ENCODE peak calls at places on chromosomes 2 and 18, in seven cellular contexts. U is AG10803, J is IMR-90, I is A549, K is endodermal cell, Z is lower lobe of right lung, X is HL-60. F is an unnamed sample.

GRCh38 chr18:40159141-40160017 is 1795.7 kb upstream of the PIK3C3 start:
- DNase-seq in J (peak), K (no peak), I (no peak), X (peak), U (peak), Z (no peak), F (no peak)

GRCh38 chr2:13046557-13047165 is 329.9 kb downstream of the TRIB2 start:
- DNase-seq in Z (no peak), X (no peak), U (peak), I (no peak), J (peak), K (no peak), F (no peak)

GRCh38 chr2:150125708-150126107 is 361.8 kb downstream of the RND3 start:
- DNase-seq in I (peak), X (no peak), K (peak), U (peak), J (peak), Z (no peak), F (peak)

GRCh38 chr2:208128136-208128535 is 1.5 kb downstream of the CRYGC start:
- DNase-seq in X (no peak), U (no peak), J (no peak), Z (no peak), K (no peak), I (no peak), F (no peak)

GRCh38 chr2:169172076-169172735 is 102.8 kb downstream of the DHRS9 start:
- DNase-seq in U (no peak), K (no peak), Z (no peak), I (no peak), X (no peak), J (no peak), F (no peak)

GRCh38 chr2:37637122-37637875 is 34.1 kb downstream of the CDC42EP3 start:
- DNase-seq in K (no peak), Z (no peak), U (peak), X (peak), J (no peak), I (no peak), F (no peak)

GRCh38 chr18:32138332-32138731 is 46.7 kb downstream of the RNF138 start:
- DNase-seq in K (no peak), J (no peak), X (no peak), Z (no peak), I (no peak), U (no peak), F (no peak)

GRCh38 chr18:23540867-23541266 is 37.6 kb downstream of the RMC1 start:
- DNase-seq in U (no peak), Z (no peak), I (no peak), K (no peak), J (peak), X (peak), F (no peak)

GRCh38 chr2:165681841-165682240 is 112.2 kb downstream of the GALNT3 start:
- DNase-seq in X (no peak), K (no peak), U (no peak), J (no peak), I (no peak), Z (no peak), F (no peak)

GRCh38 chr2:46339676-46340459 is 42.7 kb downstream of the EPAS1 start:
- DNase-seq in Z (no peak), U (no peak), I (no peak), K (no peak), J (peak), X (no peak), F (no peak)

GRCh38 chr18:54918060-54918459 is 41.2 kb downstream of the CCDC68 start:
- DNase-seq in Z (no peak), U (no peak), K (peak), X (no peak), J (no peak), I (no peak), F (no peak)

GRCh38 chr2:106012591-106013347 is 181.3 kb downstream of the UXS1 start:
- DNase-seq in U (no peak), X (no peak), J (no peak), Z (no peak), I (no peak), K (no peak), F (no peak)

GRCh38 chr2:85935170-85935745 is 46.5 kb upstream of the ST3GAL5 start:
- DNase-seq in X (no peak), I (no peak), Z (no peak), K (no peak), U (peak), J (no peak), F (no peak)

GRCh38 chr2:1997409-1997808 is 253.1 kb upstream of the PXDN start:
- DNase-seq in U (no peak), K (peak), X (no peak), J (no peak), I (no peak), Z (no peak), F (peak)

GRCh38 chr2:112579280-112579679 is 5.1 kb upstream of the CHCHD5 start:
- DNase-seq in J (peak), U (peak), I (no peak), K (no peak), X (no peak), Z (no peak), F (no peak)

GRCh38 chr2:45724329-45724728 is 72.9 kb downstream of the PRKCE start:
- DNase-seq in I (no peak), J (no peak), Z (no peak), K (no peak), U (no peak), X (no peak), F (no peak)

GRCh38 chr2:84694088-84694622 is 177.9 kb downstream of the DNAH6 start:
- DNase-seq in Z (no peak), I (no peak), X (no peak), K (no peak), J (no peak), U (no peak), F (no peak)

GRCh38 chr2:168526641-168527040 is 70.6 kb downstream of the CERS6 start:
- DNase-seq in X (no peak), I (no peak), K (no peak), J (no peak), U (peak), Z (no peak), F (peak)

GRCh38 chr2:32743480-32744236 is 115.8 kb downstream of the TTC27 start:
- DNase-seq in K (no peak), X (no peak), U (no peak), Z (no peak), J (peak), I (no peak), F (no peak)

GRCh38 chr2:24771905-24772586 is 21.1 kb downstream of the PTRHD1 start:
- DNase-seq in U (no peak), X (no peak), K (peak), J (no peak), Z (peak), I (no peak), F (no peak)

GRCh38 chr2:54030814-54031213 is 60.0 kb upstream of the PSME4 start:
- DNase-seq in Z (no peak), I (no peak), K (no peak), U (no peak), J (no peak), X (no peak), F (no peak)

GRCh38 chr2:4291430-4291829 is 588.1 kb downstream of the DCDC2C start:
- DNase-seq in K (no peak), U (no peak), X (no peak), I (no peak), J (no peak), Z (no peak), F (no peak)

GRCh38 chr2:28270456-28271146 is 122.1 kb upstream of the FOSL2 start:
- DNase-seq in K (no peak), Z (no peak), U (no peak), J (no peak), X (no peak), I (no peak), F (no peak)

GRCh38 chr18:74521068-74521725 is 13.1 kb upstream of the CNDP1 start:
- DNase-seq in U (no peak), K (peak), Z (no peak), I (no peak), J (no peak), X (no peak), F (no peak)

GRCh38 chr18:7066965-7067555 is 50.5 kb downstream of the LAMA1 start:
- DNase-seq in J (peak), X (no peak), Z (no peak), K (no peak), I (no peak), U (no peak), F (no peak)

GRCh38 chr2:57542081-57542480 is 504.5 kb upstream of the VRK2 start:
- DNase-seq in J (no peak), X (no peak), K (no peak), U (no peak), Z (no peak), I (no peak), F (no peak)

GRCh38 chr2:60437080-60437765 is 116.2 kb downstream of the BCL11A start:
- DNase-seq in K (peak), U (no peak), Z (no peak), X (no peak), J (no peak), I (no peak), F (no peak)

GRCh38 chr2:234463626-234464290 is 33.1 kb downstream of the ARL4C start:
- DNase-seq in U (no peak), K (no peak), I (peak), J (peak), X (no peak), Z (no peak), F (no peak)

DNA sequence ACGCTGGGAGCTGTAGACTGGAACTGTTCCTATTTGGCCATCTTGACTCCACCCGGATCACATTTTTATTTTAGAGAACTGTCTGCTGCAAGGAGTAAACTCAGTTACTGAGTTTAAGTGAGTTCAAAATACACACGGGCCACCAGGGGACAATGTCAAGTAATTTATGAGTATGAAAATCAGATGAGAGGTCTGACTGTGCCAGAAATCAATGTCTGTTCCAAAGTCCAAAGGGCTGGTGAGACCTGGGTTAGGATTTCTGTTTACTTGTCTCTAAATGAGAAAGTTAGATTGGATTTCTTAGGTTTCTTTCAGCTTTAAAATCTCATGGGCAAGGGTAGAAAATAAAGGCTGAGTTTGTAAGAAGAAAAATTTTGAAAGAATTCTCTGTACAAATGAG is 465.8 kb upstream of the MEIS1 start:
- DNase-seq in X (no peak), K (no peak), I (no peak), U (no peak), J (no peak), Z (no peak), F (no peak)
- H3K4me3 ChIP-seq in X (no peak), K (no peak), I (no peak), U (no peak), J (no peak), Z (no peak), F (no peak)

GRCh38 chr2:107693604-107694003 is 133.1 kb upstream of the RGPD4 start:
- DNase-seq in K (no peak), U (no peak), X (no peak), Z (no peak), J (no peak), I (no peak), F (no peak)
- H3K4me3 ChIP-seq in K (no peak), U (no peak), X (no peak), Z (no peak), J (no peak), I (no peak), F (no peak)

GRCh38 chr2:11775384-11775783 is 29.0 kb downstream of the LPIN1 start:
- DNase-seq in K (no peak), J (peak), U (peak), X (no peak), I (no peak), Z (no peak), F (no peak)

GRCh38 chr2:11778923-11779757 is 32.7 kb downstream of the LPIN1 start:
- DNase-seq in X (peak), J (peak), Z (peak), U (peak), K (peak), I (peak), F (peak)

GRCh38 chr2:11777066-11777782 is 30.8 kb downstream of the LPIN1 start:
- DNase-seq in X (no peak), J (no peak), I (no peak), K (no peak), Z (no peak), U (no peak), F (no peak)

GRCh38 chr2:11774600-11774999 is 28.2 kb downstream of the LPIN1 start:
- DNase-seq in K (no peak), U (no peak), X (no peak), Z (no peak), J (no peak), I (no peak), F (no peak)

GRCh38 chr2:11777886-11778415 is 31.5 kb downstream of the LPIN1 start:
- DNase-seq in Z (no peak), U (no peak), J (no peak), I (no peak), X (no peak), K (no peak), F (no peak)
- H3K4me3 ChIP-seq in Z (no peak), U (no peak), J (no peak), I (no peak), X (no peak), K (no peak), F (no peak)

DNA sequence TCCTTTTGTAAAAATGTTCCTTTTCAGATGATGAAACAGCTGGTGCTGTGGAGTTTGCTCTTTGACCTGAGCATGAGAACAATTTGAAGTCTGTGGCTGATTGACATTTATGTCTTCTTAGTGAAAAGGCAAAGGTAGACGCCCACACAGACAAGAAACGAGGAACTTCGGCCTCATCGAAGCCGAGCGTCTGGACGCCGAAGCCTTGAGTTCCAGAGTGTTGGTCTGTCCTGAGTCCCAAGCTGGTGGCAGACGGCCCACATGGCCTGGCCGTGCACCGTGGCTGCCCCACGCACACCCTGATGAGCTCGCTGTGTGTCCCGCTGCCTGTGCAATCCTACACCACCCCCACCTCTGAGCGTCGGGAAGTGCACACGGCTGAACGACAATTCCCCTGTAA is 20.7 kb upstream of the SNTG2 start:
- DNase-seq in Z (no peak), J (no peak), K (peak), U (no peak), X (no peak), I (no peak), F (no peak)
- H3K4me3 ChIP-seq in Z (no peak), J (no peak), K (no peak), U (no peak), X (no peak), I (no peak), F (no peak)

GRCh38 chr18:9140381-9140780 is 3.8 kb downstream of the ANKRD12 start:
- DNase-seq in Z (no peak), J (no peak), X (no peak), K (no peak), I (no peak), U (no peak), F (no peak)
- H3K4me3 ChIP-seq in Z (peak), J (no peak), X (no peak), K (no peak), I (no peak), U (peak), F (peak)

DNA sequence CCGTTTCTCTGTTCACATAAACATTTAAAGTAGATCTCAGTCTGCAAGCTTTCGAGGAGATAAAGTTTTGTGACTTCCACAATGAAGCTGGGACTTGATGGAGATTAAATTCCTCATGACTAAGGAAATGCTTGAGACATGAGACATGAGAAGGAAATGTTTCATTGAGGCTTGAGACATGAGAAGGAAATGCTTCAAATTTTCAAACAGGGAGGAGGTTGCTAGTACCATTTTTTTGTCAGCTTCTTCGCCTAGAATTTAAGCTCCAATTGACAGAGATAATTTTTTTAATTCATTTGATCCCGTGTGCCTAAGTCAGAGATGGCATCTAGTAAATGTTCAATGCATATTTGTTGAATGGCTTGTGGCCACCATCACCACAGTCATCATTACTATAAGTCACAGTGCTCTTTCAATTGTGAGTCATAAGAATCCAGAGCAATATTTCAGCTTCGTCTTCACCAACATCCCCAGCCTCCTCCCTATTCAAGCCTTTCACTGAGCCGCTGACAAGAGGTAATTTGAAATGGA is 543 bp upstream of the MARCHF4 start:
- DNase-seq in I (peak), K (no peak), J (peak), U (peak), Z (no peak), X (no peak), F (no peak)
- H3K4me3 ChIP-seq in I (peak), K (peak), J (peak), U (peak), Z (no peak), X (no peak), F (no peak)

DNA sequence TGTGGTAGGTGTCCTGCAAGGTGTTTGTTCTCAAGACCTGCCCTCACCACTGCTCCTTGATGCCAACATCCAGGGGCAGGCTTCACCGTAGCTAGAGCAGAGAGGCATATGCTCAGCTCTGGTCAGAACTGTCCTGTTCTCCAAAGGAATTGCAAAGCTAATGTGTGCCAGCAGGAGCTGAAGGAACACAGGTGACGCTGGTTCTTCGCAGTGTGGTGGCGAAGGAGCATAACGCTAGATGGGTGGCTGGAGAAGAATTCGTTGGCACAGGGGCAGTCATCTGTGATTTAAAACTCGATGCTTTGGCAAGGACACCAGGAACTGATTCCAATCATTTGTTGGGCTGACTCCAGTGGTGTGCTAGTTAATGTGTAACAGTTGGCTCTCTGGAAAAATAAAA is 11.4 kb upstream of the PER2 start:
- DNase-seq in Z (no peak), J (no peak), K (no peak), X (no peak), I (no peak), U (peak), F (no peak)
- H3K4me3 ChIP-seq in Z (no peak), J (no peak), K (no peak), X (no peak), I (no peak), U (no peak), F (no peak)

GRCh38 chr18:21702602-21703001 is 2.0 kb downstream of the ABHD3 start:
- DNase-seq in X (no peak), Z (no peak), J (no peak), I (no peak), U (no peak), K (no peak), F (no peak)
- H3K4me3 ChIP-seq in X (peak), Z (peak), J (no peak), I (peak), U (no peak), K (peak), F (no peak)

DNA sequence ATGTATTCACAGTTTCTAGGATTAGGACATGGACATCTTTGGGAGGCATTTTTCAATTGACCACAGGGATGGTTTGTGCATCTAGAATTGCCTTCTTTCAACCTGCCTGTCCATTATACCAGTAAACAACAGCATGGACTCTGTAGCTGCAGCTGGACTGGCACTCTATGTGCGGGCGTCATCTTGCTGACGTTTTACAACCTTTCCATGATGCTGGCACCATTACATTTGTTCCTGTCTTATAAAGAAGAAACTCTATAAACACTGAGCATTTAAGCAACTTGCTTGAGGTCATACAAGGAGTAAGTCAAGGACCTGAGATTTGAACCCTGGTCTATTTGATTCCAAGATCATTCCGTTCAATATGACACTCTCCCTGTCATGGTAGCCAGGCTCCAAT is 25.4 kb upstream of the IGFBP5 start:
- DNase-seq in I (no peak), Z (no peak), U (no peak), X (no peak), K (no peak), J (no peak), F (no peak)
- H3K4me3 ChIP-seq in I (no peak), Z (no peak), U (no peak), X (no peak), K (no peak), J (no peak), F (no peak)

GRCh38 chr2:63054812-63055509 is 4.3 kb downstream of the OTX1 start:
- DNase-seq in Z (no peak), X (no peak), I (no peak), J (no peak), U (no peak), K (peak), F (no peak)
- H3K4me3 ChIP-seq in Z (peak), X (no peak), I (no peak), J (no peak), U (peak), K (peak), F (no peak)

F was measured in right lobe of liver.